ENCODE peak calls at places on chromosome 12, in nine cellular contexts. J is suprapubic skin, I is psoas muscle, Q is GM12865, L is lower lobe of right lung, W is RWPE1, Z is spleen, U is fibroblast of lung, C is type B pancreatic cell. V is an unnamed sample.

GRCh38 chr12:24042651-24043050 is 93.2 kb upstream of the SOX5 start:
- DNase-seq in J (no peak), I (no peak), Q (no peak), L (no peak), W (no peak), Z (no peak), U (no peak), C (no peak), V (no peak)

GRCh38 chr12:49230810-49231209 is 34.1 kb upstream of the TUBA1C start:
- DNase-seq in J (no peak), I (no peak), Q (no peak), L (no peak), W (no peak), Z (no peak), U (no peak), C (no peak), V (peak; percentile 55)

GRCh38 chr12:76470028-76470939 is 89.3 kb downstream of the OSBPL8 start:
- DNase-seq in J (no peak), I (no peak), Q (peak; percentile 17), L (no peak), W (peak; percentile 87), Z (no peak), U (peak; percentile 87), C (no peak), V (no peak)

GRCh38 chr12:71610036-71610795 is 53.4 kb downstream of the ZFC3H1 start:
- DNase-seq in J (no peak), I (no peak), Q (no peak), L (no peak), W (no peak), Z (no peak), U (no peak), C (no peak), V (no peak)

GRCh38 chr12:48917857-48918537 is 7.3 kb downstream of the FKBP11 start:
- DNase-seq in J (no peak), I (no peak), Q (peak; percentile 20), L (no peak), W (no peak), Z (no peak), U (no peak), C (no peak), V (no peak)

GRCh38 chr12:31246470-31246850 is 79.5 kb downstream of the SINHCAF start:
- DNase-seq in J (no peak), I (no peak), Q (no peak), L (no peak), W (peak; percentile 47), Z (no peak), U (no peak), C (no peak), V (no peak)

GRCh38 chr12:29158364-29158763 is 9.3 kb downstream of the FAR2 start:
- DNase-seq in J (no peak), I (no peak), Q (no peak), L (peak; percentile 54), W (no peak), Z (no peak), U (no peak), C (no peak), V (peak; percentile 72)

GRCh38 chr12:80684077-80684495 is 23.3 kb upstream of the MYF6 start:
- DNase-seq in J (no peak), I (no peak), Q (no peak), L (no peak), W (no peak), Z (no peak), U (no peak), C (no peak), V (no peak)

GRCh38 chr12:57563358-57563757 is 13.5 kb downstream of the KIF5A start:
- DNase-seq in J (no peak), I (no peak), Q (no peak), L (no peak), W (no peak), Z (no peak), U (no peak), C (no peak), V (no peak)

GRCh38 chr12:66901136-66901932 is 222.5 kb upstream of the GRIP1 start:
- DNase-seq in J (no peak), I (no peak), Q (peak; percentile 50), L (no peak), W (no peak), Z (no peak), U (no peak), C (no peak), V (no peak)

GRCh38 chr12:105864916-105865315 is 273.8 kb downstream of the NUAK1 start:
- DNase-seq in J (no peak), I (no peak), Q (no peak), L (no peak), W (no peak), Z (no peak), U (no peak), C (no peak), V (no peak)

DNA sequence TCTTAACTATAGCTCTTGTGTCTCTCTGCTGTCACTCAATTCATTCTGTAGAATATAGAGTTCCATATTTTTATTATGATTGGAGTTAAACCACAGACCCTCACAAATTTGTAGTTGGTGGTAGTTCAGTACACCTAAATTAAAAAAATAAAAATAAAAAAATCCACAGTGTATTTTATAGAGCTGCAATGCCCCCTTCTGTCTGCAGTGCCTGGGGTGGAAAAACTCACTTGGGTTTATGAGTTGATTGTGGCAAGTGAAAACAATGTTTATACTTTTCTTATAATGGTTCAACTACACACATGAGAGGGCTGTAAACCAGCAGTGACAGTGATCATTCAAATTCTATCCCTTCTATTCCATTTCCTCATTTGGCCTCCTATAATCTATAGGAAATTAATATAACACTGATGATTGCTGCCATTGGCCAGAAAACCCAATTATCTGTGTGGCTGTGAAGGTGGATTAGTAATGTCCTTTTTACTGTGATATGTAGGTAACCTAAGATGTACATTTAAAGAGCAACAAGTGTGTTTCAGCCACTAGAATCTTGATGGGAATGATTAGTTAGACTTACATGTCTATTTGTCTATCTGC is 166.9 kb upstream of the LRIG3 start:
- DNase-seq in J (no peak), I (no peak), Q (no peak), L (no peak), W (peak; percentile 39), Z (no peak), U (peak; percentile 55), C (no peak), V (no peak)
- TF ChIP-seq CTCF in J (peak; percentile 22), I (peak; percentile 26), Q (peak; percentile 17), L (peak; percentile 52), W (no peak), Z (no peak), U (peak; percentile 85), C (peak; percentile 62), V (no peak)

DNA sequence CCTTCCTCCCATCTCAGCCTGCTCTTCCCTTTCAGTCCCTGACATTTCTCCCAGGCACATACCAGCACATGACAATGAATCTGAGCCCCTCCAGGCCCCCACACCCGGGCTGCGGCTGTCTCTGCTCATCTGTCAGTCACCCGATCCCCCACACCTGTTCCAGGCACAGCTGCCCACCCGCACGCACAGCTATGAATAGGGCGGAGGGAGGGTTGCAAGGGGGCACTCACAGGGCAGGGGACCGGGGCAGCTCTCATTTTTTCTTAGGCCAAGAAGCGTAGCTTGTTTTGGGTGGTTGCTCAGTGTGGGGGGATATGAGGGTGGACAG is 43.7 kb upstream of the TSPAN9 start:
- DNase-seq in J (no peak), I (peak; percentile 81), Q (no peak), L (no peak), W (no peak), Z (no peak), U (no peak), C (no peak), V (no peak)
- TF ChIP-seq CTCF in J (no peak), I (no peak), Q (no peak), L (no peak), W (no peak), Z (no peak), U (no peak), C (no peak), V (no peak)

GRCh38 chr12:128178971-128179370 is 88.0 kb upstream of the TMEM132C start:
- DNase-seq in J (no peak), I (no peak), Q (no peak), L (no peak), W (peak; percentile 30), Z (no peak), U (no peak), C (no peak), V (no peak)

GRCh38 chr12:128178551-128178950 is 88.4 kb upstream of the TMEM132C start:
- DNase-seq in J (no peak), I (no peak), Q (no peak), L (no peak), W (no peak), Z (no peak), U (no peak), C (no peak), V (no peak)

GRCh38 chr12:128180166-128180565 is 86.8 kb upstream of the TMEM132C start:
- DNase-seq in J (no peak), I (no peak), Q (no peak), L (no peak), W (no peak), Z (no peak), U (no peak), C (no peak), V (no peak)
- TF ChIP-seq CTCF in J (no peak), I (no peak), Q (no peak), L (no peak), W (no peak), Z (no peak), U (no peak), C (no peak), V (no peak)

GRCh38 chr12:132462778-132463177 is 27.2 kb upstream of the FBRSL1 start:
- DNase-seq in J (no peak), I (no peak), Q (peak; percentile 55), L (no peak), W (no peak), Z (no peak), U (no peak), C (no peak), V (no peak)

GRCh38 chr12:132459270-132459669 is 30.7 kb upstream of the FBRSL1 start:
- DNase-seq in J (no peak), I (no peak), Q (no peak), L (no peak), W (no peak), Z (peak; percentile 64), U (no peak), C (no peak), V (no peak)

GRCh38 chr12:132461526-132461925 is 28.4 kb upstream of the FBRSL1 start:
- DNase-seq in J (no peak), I (no peak), Q (no peak), L (no peak), W (no peak), Z (no peak), U (no peak), C (no peak), V (no peak)

GRCh38 chr12:132458441-132459225 is 31.3 kb upstream of the FBRSL1 start:
- DNase-seq in J (no peak), I (peak; percentile 26), Q (no peak), L (no peak), W (no peak), Z (peak; percentile 72), U (no peak), C (no peak), V (no peak)

GRCh38 chr12:132460571-132460970 is 29.4 kb upstream of the FBRSL1 start:
- DNase-seq in J (no peak), I (no peak), Q (no peak), L (no peak), W (no peak), Z (no peak), U (no peak), C (no peak), V (no peak)
- TF ChIP-seq CTCF in J (no peak), I (peak; percentile 5), Q (peak; percentile 25), L (peak; percentile 32), W (no peak), Z (no peak), U (peak; percentile 21), C (peak; percentile 65), V (peak; percentile 28)

V was measured in CD14-positive monocyte.